ENCODE peak calls at places on chromosomes 6 and 20, in four cellular contexts. K, D, M and L are unnamed samples.

GRCh38 chr6:24902782-24903181 is 33.0 kb downstream of the RIPOR2 start:
- DNase-seq in K (no peak), M (no peak), D (no peak), L (peak; percentile 2)

GRCh38 chr6:42409582-42409981 is 42.1 kb downstream of the TRERF1 start:
- DNase-seq in K (no peak), M (no peak), D (no peak), L (no peak)

GRCh38 chr6:44207966-44208365 is 8.8 kb upstream of the MYMX start:
- DNase-seq in K (no peak), D (no peak), M (no peak), L (no peak)

GRCh38 chr6:137852811-137853210 is 14.2 kb upstream of the TNFAIP3 start:
- DNase-seq in M (no peak), K (no peak), D (no peak), L (no peak)

GRCh38 chr20:35476288-35476687 is 20.9 kb downstream of the CEP250 start:
- DNase-seq in D (no peak), K (no peak), M (no peak), L (no peak)

GRCh38 chr20:62517168-62517567 is 41.4 kb upstream of the GATA5 start:
- DNase-seq in K (no peak), D (no peak), M (no peak), L (no peak)

GRCh38 chr20:20702330-20703245 is 9.9 kb downstream of the RALGAPA2 start:
- DNase-seq in K (no peak), D (no peak), M (no peak), L (no peak)

GRCh38 chr6:75201901-75202672 is 3.8 kb downstream of the COL12A1 start:
- DNase-seq in D (no peak), K (no peak), M (no peak), L (no peak)

GRCh38 chr6:122715725-122716124 is 63.8 kb upstream of the FABP7 start:
- DNase-seq in D (no peak), K (no peak), M (no peak), L (no peak)

GRCh38 chr20:57258055-57258454 is 8.4 kb downstream of the BMP7 start:
- DNase-seq in M (no peak), D (no peak), K (no peak), L (no peak)

GRCh38 chr6:106609699-106610098 is 19.6 kb downstream of the RTN4IP1 start:
- DNase-seq in M (no peak), K (no peak), D (peak; percentile 52), L (peak; percentile 21)

GRCh38 chr6:2978923-2979322 is 7.6 kb upstream of the SERPINB6 start:
- DNase-seq in D (no peak), M (no peak), K (no peak), L (no peak)

GRCh38 chr20:38730989-38731737 is 6.9 kb downstream of the SLC32A1 start:
- DNase-seq in D (peak; percentile 62), M (no peak), K (peak; percentile 88), L (peak; percentile 73)

GRCh38 chr6:143348531-143348930 is 102.0 kb downstream of the ADAT2 start:
- DNase-seq in M (no peak), D (no peak), K (no peak), L (no peak)

GRCh38 chr6:15335916-15336315 is 90.0 kb downstream of the JARID2 start:
- DNase-seq in D (no peak), M (no peak), K (no peak), L (no peak)

GRCh38 chr20:25987073-25987927 is 290.6 kb upstream of the ZNF337 start:
- DNase-seq in M (no peak), D (no peak), K (peak; percentile 17), L (no peak)

GRCh38 chr6:53466257-53466656 is 78.6 kb downstream of the GCLC start:
- DNase-seq in M (no peak), K (no peak), D (no peak), L (no peak)

GRCh38 chr20:48384147-48384818 is 443.5 kb downstream of the PREX1 start:
- DNase-seq in M (no peak), D (no peak), K (peak; percentile 78), L (peak; percentile 24)

GRCh38 chr6:136550330-136551071 is at the start of gene MAP7:
- DNase-seq in K (peak; percentile 84), D (no peak), M (no peak), L (peak; percentile 75)

GRCh38 chr6:140029551-140029950 is 655.1 kb upstream of the CITED2 start:
- DNase-seq in D (no peak), M (no peak), K (no peak), L (no peak)

GRCh38 chr6:15331143-15331542 is 85.3 kb downstream of the JARID2 start:
- DNase-seq in K (no peak), M (no peak), D (peak; percentile 49), L (no peak)

GRCh38 chr6:26312501-26313390 is 52.3 kb upstream of the BTN3A2 start:
- DNase-seq in K (peak; percentile 72), M (no peak), D (peak; percentile 92), L (peak; percentile 84)

GRCh38 chr6:130697661-130698535 is 129.3 kb upstream of the SMLR1 start:
- DNase-seq in D (peak; percentile 30), K (peak; percentile 17), M (peak; percentile 28), L (peak; percentile 49)

GRCh38 chr20:63942250-63943006 is 13.8 kb downstream of the UCKL1 start:
- DNase-seq in K (peak; percentile 87), D (no peak), M (no peak), L (no peak)

GRCh38 chr6:44053760-44054556 is 73.3 kb downstream of the MRPL14 start:
- DNase-seq in K (no peak), M (no peak), D (no peak), L (no peak)

GRCh38 chr20:35254448-35254999 is 23.4 kb downstream of the MMP24OS start:
- DNase-seq in M (no peak), K (no peak), D (no peak), L (no peak)

GRCh38 chr20:37385659-37386504 is 39.9 kb downstream of the SRC start:
- DNase-seq in M (no peak), D (no peak), K (no peak), L (no peak)

GRCh38 chr20:51750037-51750769 is 18.0 kb downstream of the ATP9A start:
- DNase-seq in M (no peak), D (peak; percentile 96), K (no peak), L (peak; percentile 96)

GRCh38 chr6:20182926-20183521 is 29.2 kb downstream of the MBOAT1 start:
- DNase-seq in M (no peak), D (no peak), K (no peak), L (no peak)

GRCh38 chr6:131173680-131174079 is 38.4 kb downstream of the AKAP7 start:
- DNase-seq in M (no peak), K (no peak), D (peak; percentile 58), L (no peak)

GRCh38 chr20:10541668-10542411 is 106.7 kb downstream of the SLX4IP start:
- DNase-seq in M (no peak), D (peak; percentile 69), K (no peak), L (no peak)

GRCh38 chr6:137904822-137905617 is 38.0 kb downstream of the TNFAIP3 start:
- DNase-seq in K (peak; percentile 49), M (no peak), D (no peak), L (no peak)

GRCh38 chr6:54031194-54031593 is 80.0 kb upstream of the MLIP start:
- DNase-seq in D (no peak), M (no peak), K (no peak), L (no peak)

GRCh38 chr6:19551611-19552010 is 285.6 kb upstream of the ID4 start:
- DNase-seq in D (no peak), K (no peak), M (no peak), L (no peak)

GRCh38 chr6:152637422-152638047 is 373 bp upstream of the SYNE1 start:
- DNase-seq in M (no peak), K (no peak), D (no peak), L (no peak)

GRCh38 chr6:104527311-104527710 is 332.4 kb downstream of the HACE1 start:
- DNase-seq in D (no peak), K (no peak), M (no peak), L (no peak)

GRCh38 chr20:58709013-58709702 is 16.6 kb downstream of the NPEPL1 start:
- DNase-seq in K (no peak), M (no peak), D (no peak), L (no peak)

GRCh38 chr20:43379239-43379917 is 78.3 kb upstream of the SRSF6 start:
- DNase-seq in K (no peak), M (no peak), D (peak; percentile 27), L (no peak)
- TF ChIP-seq CEBPB in K (no peak), M (no peak), D (no peak), L (no peak)

GRCh38 chr20:50673146-50673830 is 18.1 kb downstream of the RIPOR3 start:
- DNase-seq in D (peak; percentile 62), M (no peak), K (peak; percentile 81), L (no peak)
- TF ChIP-seq ZBTB33 in D (no peak), M (no peak), K (no peak), L (no peak)

GRCh38 chr20:46349742-46350056 is 41.4 kb upstream of the CDH22 start:
- DNase-seq in K (no peak), D (no peak), M (no peak), L (no peak)

GRCh38 chr20:46346770-46347169 is 38.5 kb upstream of the CDH22 start:
- DNase-seq in D (no peak), M (no peak), K (no peak), L (no peak)

GRCh38 chr20:46348972-46349741 is 40.9 kb upstream of the CDH22 start:
- DNase-seq in M (no peak), K (peak; percentile 81), D (peak; percentile 46), L (peak; percentile 13)

GRCh38 chr20:46347831-46348230 is 39.5 kb upstream of the CDH22 start:
- DNase-seq in D (no peak), K (no peak), M (no peak), L (no peak)

GRCh38 chr20:46348231-46348803 is 40.0 kb upstream of the CDH22 start:
- DNase-seq in D (no peak), M (no peak), K (peak; percentile 35), L (no peak)
- TF ChIP-seq SIN3A in D (no peak), M (no peak), K (no peak), L (no peak)

GRCh38 chr6:4240148-4240547 is 104.8 kb upstream of the ECI2 start:
- DNase-seq in M (no peak), D (no peak), K (no peak), L (no peak)
- TF ChIP-seq CEBPB in M (no peak), D (no peak), K (no peak), L (no peak)

DNA sequence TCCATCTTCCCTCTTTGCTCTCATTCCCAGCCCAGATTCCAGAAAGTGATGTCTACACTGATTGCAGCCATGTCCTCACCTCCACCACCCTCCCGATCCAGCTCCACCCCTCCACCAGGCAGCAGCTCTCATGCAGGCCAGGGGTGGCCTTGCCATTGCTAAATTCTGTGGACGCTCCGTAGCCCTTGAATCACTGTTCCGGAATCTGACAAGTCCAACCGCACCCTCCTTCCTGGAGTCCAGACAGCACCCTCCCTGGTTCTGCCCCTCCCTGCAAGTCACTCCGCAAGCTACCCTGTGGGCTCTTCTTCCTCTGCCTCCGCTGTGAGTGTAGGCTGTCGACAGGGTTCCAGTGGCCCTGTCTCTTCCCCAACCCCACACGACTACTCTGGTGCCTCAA is 26.2 kb downstream of the TNXB start:
- DNase-seq in M (no peak), D (no peak), K (no peak), L (no peak)
- TF ChIP-seq ZBTB33 in M (no peak), D (no peak), K (no peak), L (no peak)